ENCODE peak calls at places on chromosome 5, in ten cellular contexts. U is spleen, C is H1, Q is suprapubic skin, O is K562, J is SK-N-SH, K is HCT116, P is transverse colon, B is GM23338, L is stomach. F is an unnamed sample. For H3K4me1, the result is how much of the 10 kb centered on the place peaks cover.

GRCh38 chr5:68285075-68285827 is 69.7 kb downstream of the PIK3R1 start:
- DNase-seq in U (no peak), C (no peak), Q (no peak), O (no peak), J (no peak), K (no peak), P (no peak), B (no peak), L (no peak), F (no peak)

GRCh38 chr5:78555870-78556269 is 92.7 kb downstream of the LHFPL2 start:
- DNase-seq in U (no peak), C (no peak), Q (no peak), O (no peak), J (no peak), K (no peak), P (no peak), B (no peak), L (no peak), F (no peak)

GRCh38 chr5:2047341-2047927 is 164.7 kb upstream of the IRX4 start:
- DNase-seq in U (no peak), C (no peak), Q (no peak), O (no peak), J (no peak), K (no peak), P (no peak), B (no peak), L (no peak), F (no peak)

GRCh38 chr5:980941-981340 is 27.7 kb upstream of the NKD2 start:
- DNase-seq in U (no peak), C (no peak), Q (no peak), O (peak), J (no peak), K (no peak), P (no peak), B (no peak), L (no peak), F (no peak)

GRCh38 chr5:84301535-84301934 is 83.1 kb downstream of the EDIL3 start:
- DNase-seq in U (no peak), C (no peak), Q (no peak), O (no peak), J (no peak), K (no peak), P (no peak), B (no peak), L (no peak), F (no peak)

GRCh38 chr5:65482280-65482726 is 583 bp upstream of the ADAMTS6 start:
- DNase-seq in U (no peak), C (no peak), Q (no peak), O (peak), J (peak), K (no peak), P (no peak), B (no peak), L (no peak), F (no peak)

GRCh38 chr5:1667648-1668140 is 131.9 kb downstream of the MRPL36 start:
- DNase-seq in U (no peak), C (no peak), Q (no peak), O (no peak), J (peak), K (no peak), P (no peak), B (peak), L (no peak), F (peak)

GRCh38 chr5:67315802-67316103 is 119.2 kb upstream of the CD180 start:
- DNase-seq in U (no peak), C (no peak), Q (no peak), O (no peak), J (no peak), K (no peak), P (no peak), B (no peak), L (no peak), F (no peak)

GRCh38 chr5:96370981-96371380 is 62.1 kb downstream of the PCSK1 start:
- DNase-seq in U (no peak), C (no peak), Q (no peak), O (no peak), J (no peak), K (no peak), P (no peak), B (no peak), L (no peak), F (no peak)

GRCh38 chr5:41869150-41869738 is 981 bp downstream of the OXCT1 start:
- DNase-seq in U (peak), C (no peak), Q (peak), O (peak), J (peak), K (no peak), P (peak), B (peak), L (peak), F (peak)

GRCh38 chr5:1517838-1518237 is 5.9 kb downstream of the LPCAT1 start:
- DNase-seq in U (peak), C (no peak), Q (peak), O (no peak), J (no peak), K (no peak), P (peak), B (no peak), L (peak), F (peak)

GRCh38 chr5:85716344-85717202 is 901.2 kb upstream of the COX7C start:
- DNase-seq in U (no peak), C (no peak), Q (no peak), O (no peak), J (no peak), K (no peak), P (no peak), B (no peak), L (no peak), F (no peak)

GRCh38 chr5:69517763-69518212 is 25.2 kb downstream of the OCLN start:
- DNase-seq in U (no peak), C (no peak), Q (no peak), O (no peak), J (no peak), K (no peak), P (no peak), B (no peak), L (no peak), F (no peak)

GRCh38 chr5:159912033-159912800 is 4.1 kb upstream of the ADRA1B start:
- DNase-seq in U (no peak), C (no peak), Q (no peak), O (no peak), J (no peak), K (no peak), P (peak), B (no peak), L (no peak), F (no peak)

GRCh38 chr5:116271432-116271831 is 186.6 kb downstream of the COMMD10 start:
- DNase-seq in U (no peak), C (no peak), Q (no peak), O (no peak), J (no peak), K (no peak), P (no peak), B (no peak), L (no peak), F (no peak)

GRCh38 chr5:161287436-161287835 is 259.1 kb downstream of the GABRB2 start:
- DNase-seq in U (no peak), C (no peak), Q (no peak), O (no peak), J (no peak), K (no peak), P (no peak), B (no peak), L (no peak), F (no peak)

GRCh38 chr5:1132570-1132969 is 20.7 kb upstream of the SLC12A7 start:
- DNase-seq in U (no peak), C (no peak), Q (no peak), O (no peak), J (no peak), K (no peak), P (no peak), B (no peak), L (no peak), F (no peak)

GRCh38 chr5:160837749-160838593 is 14.0 kb downstream of the ATP10B start:
- DNase-seq in U (no peak), C (no peak), Q (no peak), O (no peak), J (no peak), K (no peak), P (no peak), B (no peak), L (no peak), F (no peak)

GRCh38 chr5:28523887-28524637 is 1485.7 kb upstream of the CDH9 start:
- DNase-seq in U (no peak), C (no peak), Q (no peak), O (no peak), J (no peak), K (no peak), P (no peak), B (peak), L (no peak), F (no peak)

GRCh38 chr5:77972545-77973252 is 196.6 kb upstream of the TBCA start:
- DNase-seq in U (peak), C (no peak), Q (no peak), O (no peak), J (peak), K (no peak), P (no peak), B (peak), L (no peak), F (no peak)

GRCh38 chr5:148820778-148821395 is 5.5 kb upstream of the ADRB2 start:
- DNase-seq in U (no peak), C (no peak), Q (no peak), O (no peak), J (no peak), K (peak), P (no peak), B (peak), L (no peak), F (no peak)

GRCh38 chr5:109516385-109516784 is 106.6 kb upstream of the PJA2 start:
- DNase-seq in U (no peak), C (no peak), Q (no peak), O (no peak), J (no peak), K (no peak), P (no peak), B (no peak), L (no peak), F (no peak)

GRCh38 chr5:170636836-170637477 is 133.1 kb downstream of the KCNIP1 start:
- DNase-seq in U (peak), C (no peak), Q (no peak), O (no peak), J (no peak), K (no peak), P (no peak), B (no peak), L (no peak), F (no peak)

GRCh38 chr5:80008945-80009344 is 17.9 kb upstream of the MTX3 start:
- DNase-seq in U (no peak), C (no peak), Q (no peak), O (no peak), J (no peak), K (no peak), P (no peak), B (no peak), L (no peak), F (no peak)

GRCh38 chr5:127288676-127289075 is 1.9 kb upstream of the MEGF10 start:
- DNase-seq in U (no peak), C (no peak), Q (no peak), O (no peak), J (no peak), K (no peak), P (no peak), B (no peak), L (no peak), F (no peak)

GRCh38 chr5:121630402-121630801 is 221.3 kb upstream of the FTMT start:
- DNase-seq in U (no peak), C (no peak), Q (no peak), O (no peak), J (no peak), K (no peak), P (no peak), B (peak), L (no peak), F (no peak)

GRCh38 chr5:15897609-15898008 is 282.0 kb downstream of the MARCHF11 start:
- DNase-seq in U (no peak), C (no peak), Q (no peak), O (no peak), J (no peak), K (no peak), P (no peak), B (no peak), L (no peak), F (no peak)

GRCh38 chr5:118165619-118166018 is 822.7 kb downstream of the DTWD2 start:
- DNase-seq in U (no peak), C (no peak), Q (no peak), O (no peak), J (no peak), K (no peak), P (no peak), B (no peak), L (no peak), F (no peak)

GRCh38 chr5:1785062-1785461 is 14.6 kb downstream of the MRPL36 start:
- DNase-seq in U (peak), C (no peak), Q (peak), O (no peak), J (no peak), K (no peak), P (no peak), B (no peak), L (no peak), F (no peak)

DNA sequence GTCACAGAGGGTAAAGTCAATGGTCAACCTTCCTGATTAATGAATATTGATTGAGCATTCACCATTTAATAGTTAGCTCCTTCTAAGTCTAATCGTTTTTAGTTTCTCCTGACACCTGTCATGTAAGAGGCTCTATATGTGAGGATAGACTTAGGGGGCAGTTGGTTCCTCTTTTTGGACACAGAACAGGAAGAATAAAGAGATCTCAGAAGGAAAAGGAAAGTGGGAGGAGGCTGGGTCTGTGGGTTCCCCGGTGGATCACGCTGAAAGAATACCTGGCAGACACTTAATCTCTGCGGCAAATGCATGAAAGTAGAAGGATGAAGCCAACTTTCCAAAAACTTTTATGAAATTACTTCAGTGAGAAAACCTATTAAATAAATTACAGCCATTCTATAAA is 98.4 kb downstream of the PDE4D start:
- DNase-seq in U (no peak), C (no peak), Q (no peak), O (no peak), J (no peak), K (no peak), P (no peak), B (no peak), L (no peak), F (no peak)
- H3K4me1 ChIP-seq in U (under half), C (under half), Q (under half), O (under half), J (under half), K (under half), P (under half), B (under half), L (under half), F (under half)

GRCh38 chr5:134007581-134008256 is 2.9 kb upstream of the VDAC1 start:
- DNase-seq in U (peak), C (no peak), Q (no peak), O (peak), J (peak), K (no peak), P (no peak), B (peak), L (no peak), F (no peak)
- TF ChIP-seq POLR2AphosphoS5 in U (no peak), C (no peak), Q (no peak), O (no peak), J (no peak), K (no peak), P (no peak), B (peak), L (no peak), F (no peak)

DNA sequence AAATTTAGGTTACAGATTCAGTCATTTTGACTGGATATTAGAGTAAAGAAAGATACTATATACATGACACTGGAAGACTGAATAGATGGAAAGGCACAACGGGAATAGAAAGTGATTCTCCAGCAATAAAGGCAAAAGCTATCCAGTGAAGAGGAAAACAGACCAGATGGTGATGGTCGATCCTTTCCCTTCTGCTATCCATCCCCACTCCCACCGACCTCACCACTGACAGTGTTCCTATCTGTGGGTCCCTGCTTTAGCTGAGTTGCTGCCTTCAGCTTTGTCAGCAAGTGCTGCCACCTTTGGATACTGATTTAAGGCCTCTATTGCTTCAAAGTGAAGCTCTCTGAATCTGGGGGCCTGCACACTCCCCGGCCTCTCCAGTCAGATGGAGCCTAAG is 32.4 kb downstream of the EPB41L4A start:
- DNase-seq in U (no peak), C (no peak), Q (no peak), O (no peak), J (no peak), K (no peak), P (no peak), B (no peak), L (no peak), F (no peak)
- H3K4me1 ChIP-seq in U (under half), C (under half), Q (under half), O (under half), J (under half), K (under half), P (under half), B (under half), L (under half), F (under half)

GRCh38 chr5:74415695-74416102 is 224.8 kb downstream of the ENC1 start:
- DNase-seq in U (no peak), C (no peak), Q (no peak), O (no peak), J (peak), K (no peak), P (peak), B (no peak), L (no peak), F (no peak)
- TF ChIP-seq POLR2AphosphoS5 in U (no peak), C (no peak), Q (no peak), O (no peak), J (no peak), K (no peak), P (no peak), B (no peak), L (no peak), F (no peak)

GRCh38 chr5:91487420-91487819 is 104.3 kb upstream of the ARRDC3 start:
- DNase-seq in U (no peak), C (no peak), Q (no peak), O (no peak), J (no peak), K (no peak), P (no peak), B (no peak), L (no peak), F (no peak)

GRCh38 chr5:91486638-91487037 is 103.5 kb upstream of the ARRDC3 start:
- DNase-seq in U (no peak), C (no peak), Q (no peak), O (no peak), J (no peak), K (no peak), P (no peak), B (no peak), L (no peak), F (no peak)

GRCh38 chr5:91491229-91491628 is 108.1 kb upstream of the ARRDC3 start:
- DNase-seq in U (no peak), C (no peak), Q (no peak), O (no peak), J (no peak), K (no peak), P (no peak), B (no peak), L (no peak), F (no peak)

GRCh38 chr5:91494447-91495001 is 111.4 kb upstream of the ARRDC3 start:
- DNase-seq in U (no peak), C (no peak), Q (no peak), O (no peak), J (no peak), K (no peak), P (no peak), B (peak), L (no peak), F (no peak)

GRCh38 chr5:91490340-91490739 is 107.2 kb upstream of the ARRDC3 start:
- DNase-seq in U (no peak), C (no peak), Q (no peak), O (no peak), J (no peak), K (no peak), P (no peak), B (no peak), L (no peak), F (no peak)
- H3K4me1 ChIP-seq in U (under half), C (under half), Q (under half), O (under half), J (under half), K (under half), P (under half), B (under half), L (under half), F (under half)

GRCh38 chr5:98108497-98108896 is 665.0 kb upstream of the RGMB start:
- DNase-seq in U (no peak), C (no peak), Q (no peak), O (no peak), J (no peak), K (no peak), P (no peak), B (no peak), L (no peak), F (no peak)
- TF ChIP-seq POLR2AphosphoS5 in U (no peak), C (no peak), Q (no peak), O (no peak), J (peak), K (no peak), P (no peak), B (no peak), L (no peak), F (no peak)

GRCh38 chr5:14218897-14219573 is 75.9 kb downstream of the TRIO start:
- DNase-seq in U (no peak), C (no peak), Q (no peak), O (no peak), J (no peak), K (no peak), P (no peak), B (no peak), L (no peak), F (no peak)
- H3K4me1 ChIP-seq in U (under half), C (under half), Q (under half), O (under half), J (under half), K (under half), P (half or more), B (half or more), L (under half), F (under half)

DNA sequence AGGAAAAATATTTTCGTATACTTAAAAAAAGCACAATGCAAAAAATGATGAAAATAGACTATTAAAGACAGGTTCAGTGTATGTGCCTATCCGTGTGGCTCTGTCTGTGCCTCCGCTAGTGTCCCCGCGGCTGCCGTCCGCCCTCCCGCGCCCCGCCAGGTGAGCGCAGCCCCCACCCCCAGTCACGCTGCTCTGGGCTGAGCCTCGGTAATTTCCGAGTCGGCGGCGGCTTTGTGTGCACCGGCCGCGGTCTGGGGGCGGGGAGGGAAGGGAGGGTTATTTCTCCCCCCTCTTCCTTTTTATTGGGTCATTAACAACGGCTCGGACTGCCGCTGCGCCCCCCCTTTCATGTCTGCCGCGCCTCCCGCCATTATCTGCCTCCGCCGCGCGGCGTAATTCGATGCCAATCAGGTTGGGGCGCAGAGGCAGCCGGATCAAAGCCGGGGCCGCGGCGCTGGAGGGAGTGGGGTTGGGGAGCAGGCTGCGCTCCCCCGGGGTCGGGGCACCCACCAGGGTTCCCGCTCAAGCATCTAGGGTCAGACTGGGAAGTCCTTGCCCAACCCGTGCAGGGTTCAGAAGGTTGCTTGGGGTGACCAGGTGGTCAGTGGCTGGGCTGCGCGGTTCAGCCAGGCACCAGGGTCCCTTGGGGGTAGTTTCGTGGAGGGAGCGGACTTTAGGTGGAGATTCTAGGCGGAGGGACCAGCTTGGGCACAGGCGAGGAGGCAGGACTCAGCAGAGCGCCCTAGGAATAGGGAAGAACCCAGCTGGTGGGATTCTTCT is 39.5 kb upstream of the PSD2 start:
- DNase-seq in U (no peak), C (no peak), Q (no peak), O (peak), J (peak), K (no peak), P (no peak), B (peak), L (peak), F (no peak)
- TF ChIP-seq POLR2AphosphoS5 in U (no peak), C (no peak), Q (no peak), O (no peak), J (no peak), K (no peak), P (no peak), B (no peak), L (no peak), F (no peak)